ENCODE peak calls at places on chromosomes 16 and 17, in four cellular contexts. M, B, O and T are unnamed samples. For H3K4me1, the result is how much of the 10 kb centered on the place peaks cover.

GRCh38 chr17:33461051-33461450 is 168.0 kb upstream of the ASIC2 start:
- DNase-seq in M (no peak), B (no peak), O (no peak), T (no peak)

GRCh38 chr17:34613064-34614019 is 34.0 kb downstream of the TMEM132E start:
- DNase-seq in M (no peak), B (no peak), O (no peak), T (no peak)

GRCh38 chr16:15857779-15858560 is 1.1 kb upstream of the MYH11 start:
- DNase-seq in M (no peak), B (peak), O (peak), T (peak)

GRCh38 chr16:4358831-4359561 is 7.9 kb upstream of the PAM16 start:
- DNase-seq in M (no peak), B (peak), O (peak), T (no peak)

GRCh38 chr16:87713469-87714229 is 52.1 kb downstream of the KLHDC4 start:
- DNase-seq in M (no peak), B (no peak), O (no peak), T (no peak)

GRCh38 chr16:15650698-15651161 is 685 bp downstream of the NDE1 start:
- DNase-seq in M (no peak), B (no peak), O (no peak), T (no peak)

GRCh38 chr16:85246473-85246872 is 134.2 kb upstream of the CIBAR2 start:
- DNase-seq in M (no peak), B (no peak), O (no peak), T (no peak)

GRCh38 chr17:8124350-8125195 is 667 bp upstream of the HES7 start:
- DNase-seq in M (no peak), B (no peak), O (no peak), T (no peak)

GRCh38 chr17:32265192-32265895 is at the start of gene RHBDL3:
- DNase-seq in M (no peak), B (no peak), O (peak), T (no peak)

GRCh38 chr17:28615260-28615940 is 1.4 kb upstream of the RSKR start:
- DNase-seq in M (no peak), B (no peak), O (no peak), T (no peak)

GRCh38 chr17:47279062-47279801 is 25.6 kb downstream of the ITGB3 start:
- DNase-seq in M (no peak), B (no peak), O (peak), T (peak)

GRCh38 chr17:29190808-29191207 is 10.6 kb upstream of the MYO18A start:
- DNase-seq in M (no peak), B (no peak), O (no peak), T (no peak)

GRCh38 chr16:56289862-56290261 is 98.6 kb downstream of the GNAO1 start:
- DNase-seq in M (no peak), B (no peak), O (no peak), T (no peak)

GRCh38 chr16:84063972-84064371 is 21.4 kb upstream of the SLC38A8 start:
- DNase-seq in M (no peak), B (no peak), O (no peak), T (no peak)

GRCh38 chr16:28259091-28259780 is 33.1 kb upstream of the SBK1 start:
- DNase-seq in M (no peak), B (no peak), O (no peak), T (no peak)

GRCh38 chr16:87416826-87417471 is 24.8 kb downstream of the MAP1LC3B start:
- DNase-seq in M (no peak), B (no peak), O (no peak), T (no peak)

GRCh38 chr16:86818701-86819522 is 240.6 kb downstream of the FOXL1 start:
- DNase-seq in M (no peak), B (no peak), O (no peak), T (no peak)

GRCh38 chr17:61310611-61311010 is 89.0 kb upstream of the TBX2 start:
- DNase-seq in M (no peak), B (no peak), O (no peak), T (no peak)

GRCh38 chr17:8366231-8366630 is 10.3 kb downstream of the KRABD2 start:
- DNase-seq in M (no peak), B (no peak), O (no peak), T (no peak)

GRCh38 chr16:83513006-83513755 is 294.6 kb upstream of the HSBP1 start:
- DNase-seq in M (no peak), B (no peak), O (no peak), T (no peak)

GRCh38 chr17:59696682-59697277 is 10.4 kb downstream of the PTRH2 start:
- DNase-seq in M (no peak), B (no peak), O (no peak), T (no peak)

GRCh38 chr16:57551057-57551456 is 8.6 kb downstream of the ADGRG5 start:
- DNase-seq in M (no peak), B (no peak), O (no peak), T (no peak)

GRCh38 chr17:45745843-45746494 is 38.2 kb upstream of the CRHR1 start:
- DNase-seq in M (no peak), B (no peak), O (no peak), T (no peak)

GRCh38 chr16:1493746-1494094 is 560 bp downstream of the TELO2 start:
- DNase-seq in M (no peak), B (no peak), O (no peak), T (no peak)

GRCh38 chr17:80270104-80270503 is 9.5 kb downstream of the RNF213 start:
- DNase-seq in M (no peak), B (no peak), O (no peak), T (no peak)

GRCh38 chr16:56278196-56278855 is 87.0 kb downstream of the GNAO1 start:
- DNase-seq in M (no peak), B (peak), O (no peak), T (no peak)

GRCh38 chr17:80118601-80119270 is 17.4 kb downstream of the GAA start:
- DNase-seq in M (no peak), B (no peak), O (no peak), T (no peak)

GRCh38 chr16:2532494-2533141 is 1.4 kb upstream of the CEMP1 start:
- DNase-seq in M (no peak), B (peak), O (peak), T (peak)

GRCh38 chr17:81396722-81397313 is 1.6 kb downstream of the BAHCC1 start:
- DNase-seq in M (no peak), B (no peak), O (peak), T (no peak)

GRCh38 chr16:89575247-89576172 is at the start of gene CPNE7:
- DNase-seq in M (no peak), B (no peak), O (no peak), T (no peak)

GRCh38 chr17:63446218-63446980 is at the start of gene CYB561:
- DNase-seq in M (no peak), B (peak), O (peak), T (peak)

GRCh38 chr17:5702951-5703510 is 118.7 kb upstream of the NLRP1 start:
- DNase-seq in M (no peak), B (no peak), O (no peak), T (no peak)

GRCh38 chr17:27892866-27893769 is at the start of gene LYRM9:
- DNase-seq in M (no peak), B (peak), O (peak), T (peak)

GRCh38 chr17:64315032-64315490 is 52.0 kb upstream of the TEX2 start:
- DNase-seq in M (no peak), B (peak), O (peak), T (peak)

GRCh38 chr17:39730095-39730921 is at the start of gene MIEN1:
- DNase-seq in M (peak), B (peak), O (peak), T (peak)

GRCh38 chr16:27217256-27217655 is 13.9 kb downstream of the KDM8 start:
- DNase-seq in M (no peak), B (no peak), O (no peak), T (no peak)

GRCh38 chr16:69894675-69895074 is 56.5 kb upstream of the CLEC18A start:
- DNase-seq in M (no peak), B (no peak), O (no peak), T (no peak)

GRCh38 chr17:40612510-40613244 is 34.9 kb downstream of the SMARCE1 start:
- DNase-seq in M (no peak), B (no peak), O (no peak), T (no peak)

GRCh38 chr16:31483081-31483480 is at the start of gene SLC5A2:
- DNase-seq in M (no peak), B (no peak), O (no peak), T (no peak)

GRCh38 chr17:11241611-11242226 is 706 bp downstream of the SHISA6 start:
- DNase-seq in M (no peak), B (peak), O (no peak), T (no peak)

DNA sequence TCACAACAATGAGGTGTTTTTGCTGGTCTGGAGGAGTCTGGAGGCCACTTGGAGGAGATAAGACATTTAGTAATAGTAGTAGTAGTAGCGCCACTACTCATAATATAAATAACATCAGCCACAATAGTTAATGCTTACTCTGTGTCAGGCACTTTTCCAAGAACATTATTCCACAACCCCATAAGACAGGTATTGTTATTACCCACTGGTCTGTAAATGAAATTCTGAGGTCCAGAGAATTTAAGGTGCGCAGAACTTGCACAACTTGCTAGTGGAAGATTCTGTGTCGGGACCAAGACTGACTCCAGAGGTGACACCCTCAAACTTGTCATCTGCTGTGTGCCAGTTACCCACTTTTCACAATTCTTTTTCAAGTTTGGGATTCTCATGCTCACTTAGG is 106.5 kb downstream of the MRM1 start:
- DNase-seq in M (no peak), B (no peak), O (no peak), T (no peak)
- H3K27ac ChIP-seq in M (no peak), B (no peak), O (no peak), T (no peak)

DNA sequence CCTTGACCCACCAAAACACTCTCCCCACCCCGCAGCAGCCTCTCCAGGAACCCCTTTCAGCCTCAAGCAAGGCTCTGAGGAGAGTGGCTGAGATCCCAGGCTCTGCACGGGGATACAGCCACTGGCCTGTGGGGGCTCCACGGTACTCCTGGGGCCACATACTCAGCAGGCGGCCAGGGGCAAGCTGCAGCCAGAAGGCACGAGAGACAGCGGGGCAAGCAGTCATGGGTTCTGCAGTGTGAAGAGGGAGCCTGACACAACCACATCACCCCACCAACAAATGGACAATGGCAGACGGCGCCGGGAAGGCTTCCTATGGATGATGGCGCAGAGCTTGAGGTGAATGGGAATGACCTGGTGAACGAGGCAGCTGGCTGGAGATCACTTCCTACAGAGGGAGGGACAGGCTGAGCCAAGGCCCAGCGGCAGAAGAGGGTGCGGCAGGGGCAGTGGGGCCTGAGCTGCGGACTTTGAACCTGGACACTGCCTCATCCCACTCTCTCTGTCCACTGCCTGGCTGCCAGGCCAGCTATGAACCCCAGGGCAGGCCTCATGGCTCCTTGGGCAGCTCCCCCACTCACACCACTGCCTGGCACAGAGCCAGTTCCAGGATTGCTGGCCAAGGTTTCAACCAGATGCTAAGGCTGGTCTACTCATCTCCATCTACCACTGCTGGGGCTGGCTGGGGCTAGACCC is 10.8 kb upstream of the BCAR1 start:
- DNase-seq in M (no peak), B (no peak), O (peak), T (peak)
- H3K4me1 ChIP-seq in M (half or more), B (under half), O (half or more), T (half or more)

GRCh38 chr17:83091257-83092141 is 12.1 kb downstream of the METRNL start:
- DNase-seq in M (no peak), B (no peak), O (no peak), T (no peak)

GRCh38 chr17:83088451-83089321 is 9.3 kb downstream of the METRNL start:
- DNase-seq in M (no peak), B (no peak), O (no peak), T (no peak)

GRCh38 chr17:83089322-83090156 is 10.1 kb downstream of the METRNL start:
- DNase-seq in M (no peak), B (no peak), O (no peak), T (no peak)

GRCh38 chr17:83092186-83092585 is 12.8 kb downstream of the METRNL start:
- DNase-seq in M (no peak), B (no peak), O (no peak), T (no peak)

GRCh38 chr17:83090424-83091256 is 11.2 kb downstream of the METRNL start:
- DNase-seq in M (no peak), B (no peak), O (no peak), T (no peak)
- H3K27ac ChIP-seq in M (peak), B (peak), O (no peak), T (peak)

DNA sequence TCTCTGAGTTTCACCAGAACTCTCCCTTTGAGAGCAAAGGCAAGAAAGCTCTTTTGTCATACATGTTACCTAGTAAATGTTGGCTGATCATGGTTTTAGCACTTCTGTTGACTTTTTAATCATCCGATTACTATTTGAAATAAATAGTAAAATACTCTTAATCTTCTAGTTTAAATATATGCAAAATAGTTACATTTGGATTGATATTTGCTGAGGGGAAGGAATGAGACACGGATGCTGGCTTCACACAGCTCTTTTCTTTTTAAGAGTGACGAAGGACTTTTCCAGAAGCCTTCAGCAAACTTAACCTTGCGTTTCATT is 9.4 kb downstream of the NFATC3 start:
- DNase-seq in M (no peak), B (no peak), O (no peak), T (no peak)
- H3K4me1 ChIP-seq in M (under half), B (under half), O (half or more), T (under half)

GRCh38 chr17:4587803-4588202 is 3.5 kb downstream of the SMTNL2 start:
- DNase-seq in M (no peak), B (no peak), O (peak), T (no peak)

GRCh38 chr17:4587195-4587594 is 2.9 kb downstream of the SMTNL2 start:
- DNase-seq in M (no peak), B (no peak), O (no peak), T (no peak)

GRCh38 chr17:4588862-4589625 is 4.7 kb downstream of the SMTNL2 start:
- DNase-seq in M (no peak), B (no peak), O (no peak), T (no peak)

GRCh38 chr17:4586043-4586442 is 1.7 kb downstream of the SMTNL2 start:
- DNase-seq in M (no peak), B (no peak), O (no peak), T (no peak)

GRCh38 chr17:4588391-4588790 is 4.1 kb downstream of the SMTNL2 start:
- DNase-seq in M (no peak), B (no peak), O (peak), T (no peak)
- H3K27ac ChIP-seq in M (peak), B (no peak), O (peak), T (no peak)

GRCh38 chr16:67518676-67519075 is 10.0 kb upstream of the RIPOR1 start:
- DNase-seq in M (no peak), B (no peak), O (no peak), T (no peak)

GRCh38 chr16:67516296-67517177 is 12.1 kb upstream of the RIPOR1 start:
- DNase-seq in M (no peak), B (no peak), O (no peak), T (no peak)

GRCh38 chr16:67514382-67514828 is 14.2 kb upstream of the RIPOR1 start:
- DNase-seq in M (peak), B (no peak), O (peak), T (no peak)

GRCh38 chr16:67517661-67518423 is 10.8 kb upstream of the RIPOR1 start:
- DNase-seq in M (no peak), B (no peak), O (no peak), T (no peak)

DNA sequence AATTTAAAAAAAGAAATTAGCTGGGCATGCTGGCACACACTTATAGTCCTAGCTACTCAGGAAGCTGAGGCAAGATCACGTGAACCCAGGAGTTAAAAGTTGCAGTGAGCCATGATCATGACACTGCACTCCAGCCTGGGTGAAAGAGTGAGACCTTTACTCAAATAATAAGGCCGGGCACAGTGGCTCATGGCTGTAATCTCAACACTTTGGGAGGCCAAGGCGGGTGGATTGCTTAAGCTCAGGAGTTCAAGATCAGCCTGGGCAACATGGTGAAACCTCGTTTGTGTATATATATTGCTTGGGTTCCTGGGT is 11.5 kb upstream of the RIPOR1 start:
- DNase-seq in M (no peak), B (no peak), O (no peak), T (no peak)
- H3K4me1 ChIP-seq in M (under half), B (under half), O (under half), T (under half)